ENCODE peak calls at places on chromosomes 7 and 10, in eight cellular contexts. K, O, A, I, M, Q, N and B are unnamed samples.

GRCh38 chr7:18495412-18496335 is at the start of gene HDAC9:
- DNase-seq in M (no peak), N (no peak), Q (peak), A (peak), I (peak), O (peak), K (peak), B (peak)

GRCh38 chr7:25179771-25180591 is 48.3 kb downstream of the NPVF start:
- DNase-seq in O (peak), M (no peak), K (peak), Q (peak), I (peak), A (peak), N (peak), B (peak)

GRCh38 chr7:139698278-139698677 is 79.5 kb downstream of the HIPK2 start:
- DNase-seq in K (no peak), O (peak), I (no peak), Q (no peak), M (no peak), N (no peak), A (no peak), B (no peak)

GRCh38 chr10:11646450-11646849 is 35.0 kb upstream of the USP6NL start:
- DNase-seq in I (no peak), O (no peak), N (no peak), Q (no peak), A (peak), M (no peak), K (no peak), B (no peak)

GRCh38 chr7:94687810-94688209 is 31.9 kb upstream of the SGCE start:
- DNase-seq in A (no peak), O (no peak), K (no peak), Q (no peak), N (no peak), I (no peak), M (no peak), B (no peak)

GRCh38 chr10:133100706-133101463 is 13.2 kb downstream of the ADGRA1 start:
- DNase-seq in A (no peak), N (no peak), I (no peak), M (no peak), O (peak), K (no peak), Q (no peak), B (peak)

GRCh38 chr7:40437498-40437897 is 302.7 kb downstream of the SUGCT start:
- DNase-seq in I (no peak), A (peak), M (peak), K (no peak), Q (no peak), N (no peak), O (no peak), B (no peak)

GRCh38 chr10:117537436-117537903 is 5.1 kb upstream of the EMX2 start:
- DNase-seq in N (no peak), Q (no peak), M (no peak), I (no peak), A (no peak), K (no peak), O (no peak), B (peak)

GRCh38 chr7:132988117-132988516 is 93.8 kb downstream of the CHCHD3 start:
- DNase-seq in Q (no peak), M (no peak), O (no peak), A (no peak), N (no peak), K (no peak), I (no peak), B (no peak)

GRCh38 chr10:121804460-121804859 is 123.4 kb downstream of the ATE1 start:
- DNase-seq in K (no peak), M (no peak), N (no peak), O (no peak), I (no peak), A (no peak), Q (no peak), B (no peak)

GRCh38 chr10:44980309-44981171 is 1.9 kb upstream of the DEPP1 start:
- DNase-seq in N (no peak), Q (no peak), O (no peak), M (no peak), I (no peak), K (no peak), A (no peak), B (peak)

GRCh38 chr7:141053626-141054025 is 20.2 kb upstream of the TMEM178B start:
- DNase-seq in K (no peak), Q (no peak), M (no peak), A (no peak), O (no peak), N (peak), I (no peak), B (no peak)

GRCh38 chr7:14374336-14374735 is 384.9 kb upstream of the ETV1 start:
- DNase-seq in M (no peak), K (no peak), O (no peak), Q (no peak), A (no peak), N (no peak), I (no peak), B (no peak)